ENCODE peak calls at places on chromosomes 6 and 20, in six cellular contexts. One of them, this sample, is unnamed.

GRCh38 chr6:9514146-9514545 is 900.7 kb downstream of the TFAP2A start:
- DNase-seq in neural crest cell: no peak
- DNase-seq in Calu3: no peak
- DNase-seq in ascending aorta: no peak
- DNase-seq in fibroblast of mammary gland: no peak
- DNase-seq in AG09319: no peak
- DNase-seq in this sample: no peak

GRCh38 chr6:16985484-16986284 is 116.2 kb upstream of the STMND1 start:
- DNase-seq in neural crest cell: no peak
- DNase-seq in Calu3: no peak
- DNase-seq in ascending aorta: no peak
- DNase-seq in fibroblast of mammary gland: peak; percentile 68
- DNase-seq in AG09319: peak; percentile 86
- DNase-seq in this sample: no peak

GRCh38 chr20:35171753-35172433 is at the start of gene PROCR:
- DNase-seq in neural crest cell: no peak
- DNase-seq in Calu3: peak; percentile 71
- DNase-seq in ascending aorta: peak; percentile 92
- DNase-seq in fibroblast of mammary gland: peak; percentile 95
- DNase-seq in AG09319: peak; percentile 70
- DNase-seq in this sample: peak; percentile 62

GRCh38 chr6:43107344-43108062 is 31.4 kb downstream of the PTK7 start:
- DNase-seq in neural crest cell: no peak
- DNase-seq in Calu3: no peak
- DNase-seq in ascending aorta: no peak
- DNase-seq in fibroblast of mammary gland: no peak
- DNase-seq in AG09319: no peak
- DNase-seq in this sample: no peak

GRCh38 chr6:149779644-149779963 is 30.1 kb downstream of the PCMT1 start:
- DNase-seq in neural crest cell: no peak
- DNase-seq in Calu3: no peak
- DNase-seq in ascending aorta: no peak
- DNase-seq in fibroblast of mammary gland: peak; percentile 11
- DNase-seq in AG09319: no peak
- DNase-seq in this sample: no peak

GRCh38 chr6:116596815-116597214 is 19.5 kb upstream of the RSPH4A start:
- DNase-seq in neural crest cell: no peak
- DNase-seq in Calu3: no peak
- DNase-seq in ascending aorta: no peak
- DNase-seq in fibroblast of mammary gland: peak; percentile 29
- DNase-seq in AG09319: no peak
- DNase-seq in this sample: no peak

GRCh38 chr6:37580164-37580955 is 80.7 kb upstream of the CCDC167 start:
- DNase-seq in neural crest cell: no peak
- DNase-seq in Calu3: no peak
- DNase-seq in ascending aorta: no peak
- DNase-seq in fibroblast of mammary gland: no peak
- DNase-seq in AG09319: no peak
- DNase-seq in this sample: no peak

GRCh38 chr20:38094373-38094775 is 60.8 kb downstream of the RPRD1B start:
- DNase-seq in neural crest cell: no peak
- DNase-seq in Calu3: no peak
- DNase-seq in ascending aorta: peak; percentile 84
- DNase-seq in fibroblast of mammary gland: peak; percentile 90
- DNase-seq in AG09319: no peak
- DNase-seq in this sample: no peak

GRCh38 chr6:125957845-125958244 is 1.3 kb downstream of the HINT3 start:
- DNase-seq in neural crest cell: no peak
- DNase-seq in Calu3: peak; percentile 25
- DNase-seq in ascending aorta: no peak
- DNase-seq in fibroblast of mammary gland: peak; percentile 71
- DNase-seq in AG09319: no peak
- DNase-seq in this sample: no peak

GRCh38 chr6:24257282-24257681 is 100.6 kb downstream of the DCDC2 start:
- DNase-seq in neural crest cell: no peak
- DNase-seq in Calu3: no peak
- DNase-seq in ascending aorta: no peak
- DNase-seq in fibroblast of mammary gland: no peak
- DNase-seq in AG09319: no peak
- DNase-seq in this sample: no peak

GRCh38 chr6:169240125-169240524 is 13.5 kb downstream of the THBS2 start:
- DNase-seq in neural crest cell: no peak
- DNase-seq in Calu3: no peak
- DNase-seq in ascending aorta: no peak
- DNase-seq in fibroblast of mammary gland: no peak
- DNase-seq in AG09319: no peak
- DNase-seq in this sample: peak; percentile 11

GRCh38 chr20:62845818-62846527 is 15.6 kb downstream of the TCFL5 start:
- DNase-seq in neural crest cell: no peak
- DNase-seq in Calu3: no peak
- DNase-seq in ascending aorta: no peak
- DNase-seq in fibroblast of mammary gland: peak; percentile 76
- DNase-seq in AG09319: no peak
- DNase-seq in this sample: no peak

GRCh38 chr6:27332692-27333641 is 20.9 kb upstream of the POM121L2 start:
- DNase-seq in neural crest cell: peak; percentile 22
- DNase-seq in Calu3: peak; percentile 41
- DNase-seq in ascending aorta: no peak
- DNase-seq in fibroblast of mammary gland: peak; percentile 80
- DNase-seq in AG09319: peak; percentile 36
- DNase-seq in this sample: no peak

GRCh38 chr6:45746046-45746445 is 269.6 kb downstream of the CLIC5 start:
- DNase-seq in neural crest cell: no peak
- DNase-seq in Calu3: no peak
- DNase-seq in ascending aorta: no peak
- DNase-seq in fibroblast of mammary gland: peak; percentile 77
- DNase-seq in AG09319: no peak
- DNase-seq in this sample: no peak

GRCh38 chr20:61821698-61822097 is 244.0 kb downstream of the TAF4 start:
- DNase-seq in neural crest cell: no peak
- DNase-seq in Calu3: no peak
- DNase-seq in ascending aorta: no peak
- DNase-seq in fibroblast of mammary gland: no peak
- DNase-seq in AG09319: no peak
- DNase-seq in this sample: no peak

GRCh38 chr20:58402827-58403226 is 13.8 kb downstream of the VAPB start:
- DNase-seq in neural crest cell: no peak
- DNase-seq in Calu3: no peak
- DNase-seq in ascending aorta: no peak
- DNase-seq in fibroblast of mammary gland: no peak
- DNase-seq in AG09319: no peak
- DNase-seq in this sample: no peak

GRCh38 chr6:152136449-152136825 is 329.0 kb downstream of the ESR1 start:
- DNase-seq in neural crest cell: no peak
- DNase-seq in Calu3: no peak
- DNase-seq in ascending aorta: no peak
- DNase-seq in fibroblast of mammary gland: no peak
- DNase-seq in AG09319: no peak
- DNase-seq in this sample: no peak

GRCh38 chr6:47309326-47310130 is at the start of gene TNFRSF21:
- DNase-seq in neural crest cell: peak; percentile 89
- DNase-seq in Calu3: peak; percentile 97
- DNase-seq in ascending aorta: peak; percentile 89
- DNase-seq in fibroblast of mammary gland: peak; percentile 84
- DNase-seq in AG09319: peak; percentile 67
- DNase-seq in this sample: peak; percentile 69

GRCh38 chr6:47307362-47308222 is 2.1 kb downstream of the TNFRSF21 start:
- DNase-seq in neural crest cell: no peak
- DNase-seq in Calu3: no peak
- DNase-seq in ascending aorta: no peak
- DNase-seq in fibroblast of mammary gland: no peak
- DNase-seq in AG09319: no peak
- DNase-seq in this sample: no peak

GRCh38 chr6:47308223-47308567 is 1.5 kb downstream of the TNFRSF21 start:
- DNase-seq in neural crest cell: no peak
- DNase-seq in Calu3: no peak
- DNase-seq in ascending aorta: no peak
- DNase-seq in fibroblast of mammary gland: no peak
- DNase-seq in AG09319: no peak
- DNase-seq in this sample: no peak

GRCh38 chr6:47308674-47309325 is 905 bp downstream of the TNFRSF21 start:
- DNase-seq in neural crest cell: peak; percentile 18
- DNase-seq in Calu3: no peak
- DNase-seq in ascending aorta: no peak
- DNase-seq in fibroblast of mammary gland: peak; percentile 26
- DNase-seq in AG09319: no peak
- DNase-seq in this sample: no peak

GRCh38 chr6:47310131-47310480 is 401 bp upstream of the TNFRSF21 start:
- DNase-seq in neural crest cell: no peak
- DNase-seq in Calu3: no peak
- DNase-seq in ascending aorta: no peak
- DNase-seq in fibroblast of mammary gland: no peak
- DNase-seq in AG09319: no peak
- DNase-seq in this sample: no peak
- TF ChIP-seq CTCF in neural crest cell: no peak
- TF ChIP-seq CTCF in Calu3: no peak
- TF ChIP-seq CTCF in ascending aorta: no peak
- TF ChIP-seq CTCF in fibroblast of mammary gland: no peak
- TF ChIP-seq CTCF in AG09319: no peak
- TF ChIP-seq CTCF in this sample: no peak

DNA sequence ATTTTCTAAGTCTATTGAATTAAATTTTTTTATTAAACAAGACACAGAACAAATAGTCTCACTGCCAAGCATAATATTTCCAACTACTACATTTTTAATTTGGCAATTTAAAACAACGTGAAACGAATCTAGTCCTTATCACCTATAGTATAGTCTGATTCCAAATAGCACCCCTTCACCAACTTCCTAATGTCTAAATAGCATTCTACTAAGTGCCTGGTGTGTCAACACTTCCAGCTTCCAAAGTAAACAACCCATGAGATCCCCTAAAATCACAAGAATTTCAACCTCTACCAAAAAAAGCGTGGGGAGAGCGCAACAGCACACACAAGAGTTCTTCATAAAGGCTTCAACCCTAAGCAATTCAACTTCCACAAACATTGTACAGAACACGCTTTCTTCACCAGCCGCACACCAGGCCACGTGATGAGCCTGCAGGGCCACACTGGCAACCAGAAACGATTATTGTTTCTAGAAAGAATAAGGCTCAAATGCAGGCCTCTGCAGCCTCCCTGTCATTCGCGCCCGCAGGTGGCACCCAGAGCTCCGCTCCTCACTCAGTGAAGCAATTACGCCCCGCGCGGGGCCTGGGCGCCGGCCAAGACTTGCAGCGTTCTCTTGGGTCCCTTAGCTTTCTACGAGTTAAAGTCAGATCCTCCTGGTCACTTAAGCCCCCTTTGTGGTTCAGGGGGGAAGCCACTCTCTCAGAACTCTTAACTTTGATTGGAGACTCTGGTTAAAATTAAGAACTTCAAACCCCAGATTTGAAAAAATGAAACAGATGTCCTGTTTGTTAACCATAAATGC is 18.4 kb downstream of the SIM1 start:
- DNase-seq in neural crest cell: no peak
- DNase-seq in Calu3: no peak
- DNase-seq in ascending aorta: no peak
- DNase-seq in fibroblast of mammary gland: no peak
- DNase-seq in AG09319: no peak
- DNase-seq in this sample: no peak
- TF ChIP-seq CTCF in neural crest cell: no peak
- TF ChIP-seq CTCF in Calu3: no peak
- TF ChIP-seq CTCF in ascending aorta: no peak
- TF ChIP-seq CTCF in fibroblast of mammary gland: no peak
- TF ChIP-seq CTCF in AG09319: no peak
- TF ChIP-seq CTCF in this sample: no peak

GRCh38 chr6:3014675-3015066 is 15.0 kb downstream of the NQO2 start:
- DNase-seq in neural crest cell: no peak
- DNase-seq in Calu3: no peak
- DNase-seq in ascending aorta: no peak
- DNase-seq in fibroblast of mammary gland: no peak
- DNase-seq in AG09319: no peak
- DNase-seq in this sample: no peak

GRCh38 chr6:3013901-3014674 is 14.4 kb downstream of the NQO2 start:
- DNase-seq in neural crest cell: no peak
- DNase-seq in Calu3: no peak
- DNase-seq in ascending aorta: no peak
- DNase-seq in fibroblast of mammary gland: no peak
- DNase-seq in AG09319: no peak
- DNase-seq in this sample: no peak

GRCh38 chr6:3015144-3015543 is 15.4 kb downstream of the NQO2 start:
- DNase-seq in neural crest cell: no peak
- DNase-seq in Calu3: no peak
- DNase-seq in ascending aorta: no peak
- DNase-seq in fibroblast of mammary gland: no peak
- DNase-seq in AG09319: no peak
- DNase-seq in this sample: no peak

GRCh38 chr6:3011592-3011991 is 11.9 kb downstream of the NQO2 start:
- DNase-seq in neural crest cell: no peak
- DNase-seq in Calu3: no peak
- DNase-seq in ascending aorta: no peak
- DNase-seq in fibroblast of mammary gland: no peak
- DNase-seq in AG09319: no peak
- DNase-seq in this sample: no peak

GRCh38 chr6:3013486-3013885 is 13.8 kb downstream of the NQO2 start:
- DNase-seq in neural crest cell: no peak
- DNase-seq in Calu3: no peak
- DNase-seq in ascending aorta: no peak
- DNase-seq in fibroblast of mammary gland: peak; percentile 51
- DNase-seq in AG09319: no peak
- DNase-seq in this sample: no peak
- TF ChIP-seq CTCF in neural crest cell: no peak
- TF ChIP-seq CTCF in Calu3: no peak
- TF ChIP-seq CTCF in ascending aorta: no peak
- TF ChIP-seq CTCF in fibroblast of mammary gland: no peak
- TF ChIP-seq CTCF in AG09319: no peak
- TF ChIP-seq CTCF in this sample: no peak

GRCh38 chr20:40962733-40963504 is 65.7 kb upstream of the TOP1 start:
- DNase-seq in neural crest cell: peak; percentile 82
- DNase-seq in Calu3: peak; percentile 90
- DNase-seq in ascending aorta: peak; percentile 75
- DNase-seq in fibroblast of mammary gland: peak; percentile 56
- DNase-seq in AG09319: no peak
- DNase-seq in this sample: peak; percentile 38

GRCh38 chr20:40963505-40963845 is 65.1 kb upstream of the TOP1 start:
- DNase-seq in neural crest cell: no peak
- DNase-seq in Calu3: no peak
- DNase-seq in ascending aorta: peak; percentile 18
- DNase-seq in fibroblast of mammary gland: no peak
- DNase-seq in AG09319: no peak
- DNase-seq in this sample: no peak

GRCh38 chr20:40966516-40967185 is 62.0 kb upstream of the TOP1 start:
- DNase-seq in neural crest cell: no peak
- DNase-seq in Calu3: no peak
- DNase-seq in ascending aorta: peak; percentile 53
- DNase-seq in fibroblast of mammary gland: no peak
- DNase-seq in AG09319: no peak
- DNase-seq in this sample: no peak

GRCh38 chr20:40965671-40966070 is 63.0 kb upstream of the TOP1 start:
- DNase-seq in neural crest cell: no peak
- DNase-seq in Calu3: no peak
- DNase-seq in ascending aorta: peak; percentile 31
- DNase-seq in fibroblast of mammary gland: no peak
- DNase-seq in AG09319: no peak
- DNase-seq in this sample: no peak

DNA sequence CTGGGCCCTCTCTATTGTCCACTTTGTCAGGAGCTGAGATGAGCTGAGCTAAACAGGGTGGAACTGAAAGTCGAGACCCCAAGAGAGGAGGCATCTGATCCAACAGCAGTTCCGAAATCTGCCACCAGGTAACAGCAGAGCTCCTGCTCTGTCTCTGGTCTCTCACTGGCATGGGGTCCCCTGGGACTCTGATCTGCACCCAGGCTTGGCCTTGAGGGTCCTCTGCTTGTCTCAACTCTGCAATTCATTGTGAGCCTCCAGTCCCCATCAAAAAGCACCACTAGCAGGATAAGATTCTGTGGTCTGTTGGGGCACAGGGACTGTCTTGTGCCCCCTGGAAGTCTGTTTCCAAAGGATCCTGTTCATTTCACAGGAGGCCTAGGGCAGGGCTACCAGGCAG is 62.5 kb upstream of the TOP1 start:
- DNase-seq in neural crest cell: no peak
- DNase-seq in Calu3: no peak
- DNase-seq in ascending aorta: peak; percentile 12
- DNase-seq in fibroblast of mammary gland: no peak
- DNase-seq in AG09319: no peak
- DNase-seq in this sample: no peak
- TF ChIP-seq CTCF in neural crest cell: peak; percentile 41
- TF ChIP-seq CTCF in Calu3: peak; percentile 75
- TF ChIP-seq CTCF in ascending aorta: no peak
- TF ChIP-seq CTCF in fibroblast of mammary gland: peak; percentile 31
- TF ChIP-seq CTCF in AG09319: peak; percentile 17
- TF ChIP-seq CTCF in this sample: no peak